ENCODE peak calls at places on chromosome 3, in five cellular contexts. Y is CD8-positive, alpha-beta memory T cell; J is heart left ventricle; N is right cardiac atrium; V is psoas muscle. W is an unnamed sample.

GRCh38 chr3:148229107-148229506 is 468.6 kb upstream of the AGTR1 start:
- DNase-seq in Y (no peak), J (no peak), N (no peak), V (no peak), W (no peak)

GRCh38 chr3:23756206-23756840 is 49.4 kb upstream of the UBE2E1 start:
- DNase-seq in Y (no peak), J (no peak), N (no peak), V (no peak), W (no peak)

GRCh38 chr3:122992628-122993570 is 34.7 kb downstream of the SEMA5B start:
- DNase-seq in Y (no peak), J (no peak), N (peak; percentile 35), V (peak; percentile 83), W (no peak)

GRCh38 chr3:151305778-151306157 is 10.9 kb downstream of the GPR87 start:
- DNase-seq in Y (no peak), J (no peak), N (no peak), V (no peak), W (no peak)

GRCh38 chr3:159451067-159451466 is 537.6 kb upstream of the IL12A start:
- DNase-seq in Y (no peak), J (no peak), N (no peak), V (no peak), W (no peak)

GRCh38 chr3:42735609-42736008 is 33.0 kb upstream of the HHATL start:
- DNase-seq in Y (no peak), J (no peak), N (no peak), V (no peak), W (no peak)

GRCh38 chr3:185341616-185342457 is 21.1 kb upstream of the MAP3K13 start:
- DNase-seq in Y (no peak), J (no peak), N (no peak), V (no peak), W (no peak)

GRCh38 chr3:53382106-53382505 is 34.8 kb upstream of the DCP1A start:
- DNase-seq in Y (no peak), J (no peak), N (no peak), V (no peak), W (no peak)

GRCh38 chr3:111112913-111113312 is 41.3 kb downstream of the NECTIN3 start:
- DNase-seq in Y (no peak), J (no peak), N (no peak), V (no peak), W (no peak)

GRCh38 chr3:187952849-187953248 is 201.1 kb upstream of the LPP start:
- DNase-seq in Y (no peak), J (no peak), N (no peak), V (no peak), W (no peak)

GRCh38 chr3:192816274-192816853 is 89.0 kb upstream of the FGF12 start:
- DNase-seq in Y (no peak), J (no peak), N (no peak), V (no peak), W (no peak)

GRCh38 chr3:188635258-188636038 is 481.5 kb downstream of the LPP start:
- DNase-seq in Y (no peak), J (no peak), N (no peak), V (no peak), W (no peak)

GRCh38 chr3:160665784-160666526 is 11.0 kb upstream of the ARL14 start:
- DNase-seq in Y (no peak), J (no peak), N (no peak), V (no peak), W (no peak)

GRCh38 chr3:19474169-19474568 is 325.9 kb downstream of the KCNH8 start:
- DNase-seq in Y (no peak), J (no peak), N (no peak), V (no peak), W (no peak)

GRCh38 chr3:39569095-39569494 is 101.6 kb downstream of the MOBP start:
- DNase-seq in Y (no peak), J (peak; percentile 32), N (no peak), V (no peak), W (peak; percentile 16)

GRCh38 chr3:190701096-190701532 is 161.4 kb downstream of the GMNC start:
- DNase-seq in Y (no peak), J (peak; percentile 55), N (no peak), V (no peak), W (peak; percentile 11)

GRCh38 chr3:120622870-120623718 is 27.0 kb downstream of the NDUFB4 start:
- DNase-seq in Y (no peak), J (no peak), N (no peak), V (no peak), W (no peak)

GRCh38 chr3:99720985-99721632 is 82.7 kb downstream of the COL8A1 start:
- DNase-seq in Y (no peak), J (no peak), N (peak; percentile 32), V (no peak), W (no peak)

GRCh38 chr3:171954644-171955365 is 84.6 kb upstream of the FNDC3B start:
- DNase-seq in Y (no peak), J (no peak), N (no peak), V (no peak), W (no peak)

GRCh38 chr3:119653871-119654270 is 6.5 kb downstream of the POPDC2 start:
- DNase-seq in Y (no peak), J (no peak), N (no peak), V (no peak), W (no peak)

GRCh38 chr3:57157666-57158065 is 7.5 kb downstream of the IL17RD start:
- DNase-seq in Y (no peak), J (no peak), N (no peak), V (no peak), W (no peak)

GRCh38 chr3:122619040-122619439 is 41.6 kb downstream of the PARP15 start:
- DNase-seq in Y (no peak), J (no peak), N (no peak), V (no peak), W (no peak)

GRCh38 chr3:43785551-43785950 is 94.8 kb downstream of the ABHD5 start:
- DNase-seq in Y (no peak), J (no peak), N (no peak), V (no peak), W (no peak)

GRCh38 chr3:122626515-122627180 is 49.2 kb downstream of the PARP15 start:
- DNase-seq in Y (no peak), J (no peak), N (no peak), V (no peak), W (no peak)

GRCh38 chr3:78139166-78139565 is 1099.3 kb downstream of the ROBO2 start:
- DNase-seq in Y (no peak), J (no peak), N (no peak), V (no peak), W (no peak)

GRCh38 chr3:2872884-2873283 is 237.3 kb downstream of the IL5RA start:
- DNase-seq in Y (no peak), J (no peak), N (no peak), V (no peak), W (no peak)

GRCh38 chr3:3071136-3071535 is 39.0 kb downstream of the IL5RA start:
- DNase-seq in Y (no peak), J (no peak), N (no peak), V (no peak), W (no peak)

GRCh38 chr3:195698325-195699147 is 22.2 kb upstream of the MUC20 start:
- DNase-seq in Y (no peak), J (no peak), N (no peak), V (no peak), W (no peak)

GRCh38 chr3:129565902-129566301 is 22.9 kb downstream of the H1-8 start:
- DNase-seq in Y (no peak), J (no peak), N (no peak), V (no peak), W (no peak)
- H3K4me1 ChIP-seq in Y (peaks cover 13% of the 10 kb centered on the region), J (peaks cover 61% of the 10 kb centered on the region), N (no peaks in the 10 kb centered on the region), V (peaks cover 16% of the 10 kb centered on the region), W (peaks cover 25% of the 10 kb centered on the region)

GRCh38 chr3:150082898-150083652 is 112.4 kb upstream of the PFN2 start:
- DNase-seq in Y (no peak), J (no peak), N (no peak), V (no peak), W (no peak)
- H3K4me3 ChIP-seq in Y (no peak overlapping the region), J (no peak overlapping the region), N (peak overlapping the region; percentile 39), V (peak overlapping the region; percentile 56), W (peak overlapping the region; percentile 35)

DNA sequence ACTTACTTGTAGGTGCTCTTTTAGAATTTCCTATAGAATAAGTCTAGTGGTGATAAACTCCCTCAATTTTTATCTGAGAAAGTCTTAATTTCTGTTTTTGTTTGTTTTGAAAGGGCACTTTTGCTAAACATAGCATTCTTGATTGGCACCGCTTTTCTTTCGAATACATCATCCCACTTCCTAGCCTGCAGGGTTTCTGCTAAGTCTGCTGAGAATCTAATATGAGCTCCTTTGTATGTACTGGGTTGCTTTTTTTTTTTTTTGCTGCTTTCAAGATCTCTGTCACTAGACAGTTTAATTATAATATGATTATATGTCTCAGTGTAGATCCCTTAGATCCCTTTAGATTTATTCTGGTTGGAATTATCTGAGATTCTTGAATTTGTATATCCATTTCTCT is 21.5 kb downstream of the PFN2 start:
- DNase-seq in Y (no peak), J (no peak), N (no peak), V (no peak), W (no peak)
- H3K9me3 ChIP-seq in Y (no peaks in the 10 kb centered on the region), J (no peaks in the 10 kb centered on the region), N (no peaks in the 10 kb centered on the region), V (peaks cover 4% of the 10 kb centered on the region), W (no peaks in the 10 kb centered on the region)

GRCh38 chr3:197908957-197909701 is 40.9 kb upstream of the RPL35A start:
- DNase-seq in Y (no peak), J (no peak), N (no peak), V (peak; percentile 33), W (no peak)
- H3K4me1 ChIP-seq in Y (no peaks in the 10 kb centered on the region), J (peaks cover 5% of the 10 kb centered on the region), N (no peaks in the 10 kb centered on the region), V (no peaks in the 10 kb centered on the region), W (no peaks in the 10 kb centered on the region)

W was measured in heart right ventricle.